ENCODE peak calls at places on chromosomes 2 and 18, in four cellular contexts. H is M059J, S is RWPE1, E is AG04449. F is an unnamed sample.

GRCh38 chr18:45895339-45895738 is 69.9 kb downstream of the SIGLEC15 start:
- DNase-seq in H (no peak), S (no peak), E (no peak), F (no peak)

GRCh38 chr2:145028055-145028630 is 508.2 kb upstream of the ZEB2 start:
- DNase-seq in H (no peak), S (no peak), E (no peak), F (no peak)

GRCh38 chr2:200622106-200622505 is 36.3 kb downstream of the AOX1 start:
- DNase-seq in H (no peak), S (no peak), E (no peak), F (no peak)

GRCh38 chr2:127225186-127225960 is 5.3 kb upstream of the CYP27C1 start:
- DNase-seq in H (peak), S (no peak), E (peak), F (no peak)

GRCh38 chr18:63588869-63589268 is 1.7 kb downstream of the SERPINB13 start:
- DNase-seq in H (no peak), S (no peak), E (no peak), F (peak)

GRCh38 chr2:84792856-84793522 is 87.9 kb downstream of the TRABD2A start:
- DNase-seq in H (peak), S (no peak), E (no peak), F (no peak)

GRCh38 chr2:114231921-114232320 is 210.5 kb upstream of the DPP10 start:
- DNase-seq in H (no peak), S (no peak), E (no peak), F (no peak)

GRCh38 chr2:20223345-20224190 is 1.4 kb downstream of the SDC1 start:
- DNase-seq in H (peak), S (no peak), E (no peak), F (peak)

GRCh38 chr2:67459761-67460160 is 62.6 kb downstream of the ETAA1 start:
- DNase-seq in H (no peak), S (no peak), E (no peak), F (no peak)

GRCh38 chr2:207130958-207131521 is 34.7 kb downstream of the KLF7 start:
- DNase-seq in H (no peak), S (no peak), E (no peak), F (no peak)

GRCh38 chr2:220489116-220489515 is 861.7 kb downstream of the SLC4A3 start:
- DNase-seq in H (no peak), S (no peak), E (no peak), F (no peak)

GRCh38 chr2:103959174-103960125 is 894.5 kb upstream of the POU3F3 start:
- DNase-seq in H (peak), S (peak), E (no peak), F (peak)

F was measured in RKO.